ENCODE peak calls at places on chromosomes 6 and 20, in seven cellular contexts. A is fibroblast of lung; M is breast epithelium; Z is A673; Y is body of pancreas; U is OCI-LY7; T is CD8-positive, alpha-beta T cell. R is an unnamed sample. For H3K9me3 and H3K4me1, the result is how much of the 10 kb centered on the place peaks cover.

GRCh38 chr6:153131037-153131981 is at the start of gene RGS17:
- DNase-seq in M (no peak), Y (peak), T (no peak), U (no peak), Z (peak), A (peak), R (peak)

GRCh38 chr6:43052842-43053544 is 658 bp downstream of the CUL7 start:
- DNase-seq in M (peak), T (no peak), Z (peak), U (peak), Y (peak), A (peak), R (no peak)

GRCh38 chr6:42112351-42112750 is 30.1 kb downstream of the C6orf132 start:
- DNase-seq in A (no peak), Y (no peak), T (no peak), M (no peak), Z (no peak), U (no peak), R (no peak)

GRCh38 chr6:53994201-53994600 is 117.0 kb upstream of the MLIP start:
- DNase-seq in A (no peak), Z (no peak), Y (no peak), U (no peak), M (no peak), T (no peak), R (no peak)

GRCh38 chr6:1382331-1382882 is 7.0 kb upstream of the FOXF2 start:
- DNase-seq in T (no peak), M (no peak), Y (no peak), A (peak), U (no peak), Z (no peak), R (no peak)

GRCh38 chr6:154726887-154727286 is 6.3 kb upstream of the SCAF8 start:
- DNase-seq in A (no peak), U (no peak), Y (no peak), T (no peak), M (no peak), Z (no peak), R (no peak)

GRCh38 chr6:79630883-79631799 is at the start of gene SH3BGRL2:
- DNase-seq in U (no peak), A (peak), Y (peak), M (peak), T (no peak), Z (peak), R (peak)

GRCh38 chr6:32096087-32096393 is 13.1 kb downstream of the TNXB start:
- DNase-seq in M (no peak), T (no peak), U (no peak), Y (no peak), Z (no peak), A (no peak), R (no peak)

GRCh38 chr20:18705490-18705889 is 108.1 kb upstream of the SCP2D1 start:
- DNase-seq in A (peak), Z (no peak), T (no peak), U (no peak), Y (no peak), M (no peak), R (no peak)

GRCh38 chr6:81985191-81985590 is 232.7 kb upstream of the TENT5A start:
- DNase-seq in Y (no peak), U (no peak), Z (no peak), T (no peak), M (no peak), A (peak), R (no peak)

GRCh38 chr6:40075051-40075445 is 140.8 kb upstream of the MOCS1 start:
- DNase-seq in U (no peak), M (no peak), Z (no peak), A (no peak), Y (no peak), T (no peak), R (no peak)
- H3K9me3 ChIP-seq in U (under half), M (under half), Z (under half), A (under half), Y (under half), T (under half), R (under half)

DNA sequence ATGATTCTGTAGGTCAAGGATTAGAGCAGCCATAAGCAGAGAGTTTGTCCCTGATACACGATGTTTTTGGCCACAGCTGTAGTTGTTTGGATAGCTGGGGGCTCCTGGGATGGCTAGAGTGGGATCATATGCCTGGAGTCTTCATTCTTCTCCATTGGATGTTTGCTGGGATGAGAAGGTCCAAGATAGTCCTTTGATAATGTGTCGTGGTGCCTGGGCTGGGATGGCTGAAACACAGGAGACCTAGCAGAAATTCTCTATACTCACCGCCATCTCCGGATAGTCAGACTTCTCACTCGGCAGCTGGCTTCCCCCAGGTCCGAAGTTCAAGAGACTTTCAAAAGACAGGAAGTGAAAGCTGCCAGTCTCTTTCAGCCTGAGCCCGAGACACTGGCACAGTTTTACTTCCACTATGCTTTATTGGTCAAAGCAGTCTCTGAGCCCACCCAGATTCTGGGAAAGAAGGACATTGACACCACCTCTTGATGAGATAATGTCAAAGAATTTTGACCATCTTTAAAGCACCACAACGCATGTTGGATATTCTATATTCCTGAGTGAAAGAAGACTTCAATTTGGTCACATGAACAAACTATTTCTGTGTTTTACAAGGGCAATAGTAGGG is 16.0 kb downstream of the MARCKS start:
- DNase-seq in T (no peak), A (no peak), Z (no peak), Y (peak), M (no peak), U (peak), R (no peak)
- H3K4me3 ChIP-seq in T (no peak), A (no peak), Z (no peak), Y (no peak), M (peak), U (no peak), R (no peak)

GRCh38 chr20:10671850-10672578 is 1.8 kb downstream of the JAG1 start:
- DNase-seq in T (no peak), Z (peak), M (peak), A (peak), Y (peak), U (no peak), R (no peak)
- H3K4me1 ChIP-seq in T (under half), Z (half or more), M (under half), A (under half), Y (half or more), U (under half), R (under half)

DNA sequence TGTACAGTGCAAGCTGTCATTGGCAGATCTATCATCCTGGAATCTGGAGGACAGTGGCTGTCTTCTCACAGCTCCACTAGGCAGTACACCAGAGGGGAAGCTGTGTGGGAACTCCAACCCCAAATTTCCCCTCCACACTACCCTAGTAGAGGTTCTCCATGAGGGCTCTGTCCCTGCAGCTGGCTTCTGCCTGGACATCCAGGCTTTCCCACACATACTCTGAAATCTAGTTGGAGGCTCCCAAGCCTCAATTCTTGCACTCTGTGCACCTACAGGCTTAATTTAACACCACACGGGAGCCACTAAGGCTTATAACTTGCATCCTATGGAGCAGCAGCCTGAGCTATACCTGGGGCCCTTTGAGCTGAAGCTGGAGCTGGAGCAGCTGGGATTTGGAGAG is 43.0 kb upstream of the TRIM39 start:
- DNase-seq in M (no peak), T (no peak), U (no peak), Y (no peak), Z (no peak), A (peak), R (no peak)
- H3K9me3 ChIP-seq in M (half or more), T (under half), U (half or more), Y (under half), Z (half or more), A (under half), R (half or more)

DNA sequence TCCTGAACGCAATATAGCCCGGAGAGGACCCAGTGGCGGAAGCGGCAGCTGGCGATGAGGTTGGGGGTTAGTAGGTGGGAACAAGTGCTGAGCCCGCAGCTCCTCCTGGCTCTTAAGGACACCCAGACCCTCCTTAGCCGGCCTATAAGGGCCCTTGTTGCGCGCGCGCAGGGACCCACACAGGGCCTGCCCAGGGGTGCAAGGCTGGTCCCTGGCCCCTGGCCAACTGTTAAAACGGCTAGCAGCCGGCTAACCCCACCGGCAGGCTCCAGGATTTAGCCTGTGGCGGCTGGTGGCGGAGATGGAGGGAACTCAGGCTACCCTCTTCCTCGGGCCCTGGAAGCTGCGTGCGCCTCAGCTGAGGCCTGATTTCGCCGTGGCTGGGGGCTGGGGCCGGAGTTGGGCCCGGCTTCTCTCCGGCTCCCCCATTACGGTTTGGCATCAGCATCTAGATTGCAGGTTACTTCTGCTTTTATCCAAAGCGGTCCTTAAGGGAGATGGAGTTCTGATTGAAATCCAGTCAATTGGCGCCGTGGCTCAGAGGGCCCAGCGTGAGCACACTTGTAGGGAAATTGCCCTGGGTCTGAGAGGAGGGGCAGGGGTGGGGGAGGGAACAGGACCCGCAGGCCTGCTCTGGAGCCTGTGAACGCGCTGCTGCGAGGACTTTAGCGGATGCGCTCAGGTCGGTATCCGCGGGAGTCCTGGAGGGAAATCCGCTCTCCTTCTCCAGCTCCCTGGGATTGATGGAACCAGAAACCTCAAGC is 37.0 kb upstream of the CCDC167 start:
- DNase-seq in T (no peak), M (no peak), Y (no peak), A (no peak), Z (no peak), U (no peak), R (no peak)
- H3K4me3 ChIP-seq in T (peak), M (peak), Y (no peak), A (no peak), Z (peak), U (no peak), R (peak)

DNA sequence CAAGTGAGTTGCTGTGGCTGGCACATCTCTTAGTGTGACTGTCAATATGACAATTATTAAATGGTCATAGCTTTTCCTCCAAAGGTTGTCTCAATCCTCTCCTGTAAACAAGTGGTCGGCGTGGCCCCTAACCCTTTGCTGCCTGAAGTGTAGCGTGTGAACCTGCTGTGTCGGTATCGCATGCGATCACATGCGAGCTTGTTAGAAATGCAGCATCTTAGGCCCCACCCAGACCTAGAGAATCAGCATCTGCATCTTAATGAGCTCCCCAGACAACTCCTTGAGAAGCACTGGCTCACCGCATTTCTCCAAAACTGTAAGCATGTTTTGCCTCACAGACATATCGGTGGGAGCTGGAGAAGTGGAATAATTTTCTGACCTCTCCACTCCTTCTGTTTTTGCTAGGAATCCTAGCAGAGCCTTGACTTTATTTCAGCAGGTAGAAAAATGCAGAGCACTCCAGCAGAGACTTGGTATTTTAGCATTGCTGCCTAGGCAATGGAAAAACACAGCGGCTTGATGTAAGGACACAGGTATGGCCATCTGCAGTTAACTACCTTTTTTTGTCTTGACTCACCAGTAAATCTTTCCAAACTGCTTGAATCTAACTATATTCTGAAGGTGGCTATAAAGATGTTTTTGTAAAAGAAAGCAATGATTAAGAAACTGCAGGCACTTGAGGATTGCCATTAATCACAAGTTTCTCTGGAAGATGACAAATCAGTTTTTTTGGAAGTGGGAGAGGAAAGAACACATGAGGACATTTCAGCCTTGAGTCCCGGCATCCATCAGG is 67.6 kb downstream of the PSMG4 start:
- DNase-seq in M (no peak), U (no peak), A (no peak), Z (no peak), T (no peak), Y (no peak), R (no peak)
- H3K4me1 ChIP-seq in M (under half), U (under half), A (under half), Z (under half), T (under half), Y (half or more), R (under half)

GRCh38 chr20:46227275-46227767 is 81.0 kb downstream of the CDH22 start:
- DNase-seq in T (no peak), Z (no peak), U (no peak), A (no peak), M (no peak), Y (no peak), R (no peak)
- H3K9me3 ChIP-seq in T (under half), Z (under half), U (under half), A (under half), M (under half), Y (under half), R (under half)

GRCh38 chr20:38302721-38303120 is 1.2 kb upstream of the BPI start:
- DNase-seq in M (no peak), U (no peak), A (no peak), Y (no peak), Z (no peak), T (no peak), R (no peak)

GRCh38 chr20:38299963-38300362 is 4.0 kb upstream of the BPI start:
- DNase-seq in U (no peak), Y (no peak), M (peak), Z (no peak), A (no peak), T (no peak), R (no peak)

GRCh38 chr20:38298768-38299288 is 5.1 kb upstream of the BPI start:
- DNase-seq in T (no peak), Z (no peak), Y (peak), U (no peak), A (peak), M (peak), R (no peak)

GRCh38 chr20:38301283-38301682 is 2.7 kb upstream of the BPI start:
- DNase-seq in M (no peak), U (no peak), Z (no peak), Y (no peak), A (no peak), T (no peak), R (no peak)

DNA sequence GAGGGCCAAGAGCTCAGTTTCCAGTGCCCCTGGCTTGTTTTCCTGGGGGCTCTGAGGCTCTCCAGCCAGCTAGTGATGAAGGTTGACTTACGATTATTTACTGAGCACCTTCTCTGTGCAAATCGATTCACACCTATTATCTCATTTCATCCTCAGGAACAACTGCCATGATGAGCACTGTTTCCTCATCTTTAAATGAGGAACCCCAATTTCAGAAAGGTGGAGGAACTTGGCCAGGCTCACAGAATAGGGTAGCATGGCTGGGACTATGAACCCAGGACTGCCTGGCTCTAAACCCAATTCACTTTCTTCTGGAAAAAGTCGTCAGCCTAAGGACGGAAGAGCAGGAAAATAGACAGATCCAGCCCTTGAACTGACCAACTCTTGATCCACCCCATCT is 3.5 kb upstream of the BPI start:
- DNase-seq in Z (no peak), A (no peak), M (no peak), U (no peak), T (no peak), Y (no peak), R (no peak)
- H3K4me3 ChIP-seq in Z (no peak), A (no peak), M (no peak), U (no peak), T (no peak), Y (no peak), R (no peak)

GRCh38 chr6:90469906-90470305 is 117.0 kb downstream of the MAP3K7 start:
- DNase-seq in T (no peak), A (peak), U (no peak), Z (no peak), M (peak), Y (no peak), R (no peak)
- H3K4me1 ChIP-seq in T (under half), A (under half), U (under half), Z (under half), M (under half), Y (under half), R (under half)

DNA sequence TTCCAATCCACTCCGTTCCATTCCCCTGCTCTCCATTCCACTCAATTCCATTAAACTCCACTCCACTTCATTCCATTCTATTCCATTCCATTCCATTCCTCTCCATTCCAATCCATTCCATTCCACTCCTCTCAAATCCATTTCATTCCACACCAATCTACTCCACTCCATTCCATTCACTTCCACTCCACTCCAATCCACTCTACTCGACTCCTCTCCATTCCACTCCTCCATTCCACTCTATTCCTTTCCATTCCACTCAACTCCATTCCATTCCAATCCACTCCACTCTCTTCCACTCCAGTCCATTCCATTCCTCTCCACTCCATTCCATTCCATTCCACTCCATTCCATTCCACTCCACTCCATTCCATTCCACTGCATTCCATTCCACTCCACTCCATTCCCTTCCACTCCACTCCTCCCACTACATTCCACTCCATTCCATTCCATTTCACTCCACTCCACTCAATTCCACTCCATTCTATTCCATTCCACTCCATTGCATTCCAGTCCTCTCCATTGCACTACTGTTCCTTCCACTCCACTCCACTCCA is 22.6 kb upstream of the DEFB125 start:
- DNase-seq in Y (no peak), Z (no peak), U (no peak), A (no peak), T (no peak), M (no peak), R (no peak)
- H3K9me3 ChIP-seq in Y (under half), Z (under half), U (under half), A (under half), T (under half), M (under half), R (under half)

R was measured in CD8-positive, alpha-beta memory T cell.